ENCODE peak calls at places on chromosomes 5 and 9, in six cellular contexts. One of them, this sample, is unnamed.
A peak's percentile ranks its signal among the peaks of the same experiment; 100 is the strongest.

GRCh38 chr5:10423009-10423408 is 18.7 kb upstream of the ROPN1L start:
- DNase-seq in IMR-90: no peak
- DNase-seq in A549: no peak
- DNase-seq in body of pancreas: no peak
- DNase-seq in breast epithelium: no peak
- DNase-seq in gastrocnemius medialis: no peak
- DNase-seq in this sample: no peak

GRCh38 chr5:73764586-73764985 is 138.6 kb downstream of the ARHGEF28 start:
- DNase-seq in IMR-90: peak; percentile 82
- DNase-seq in A549: peak; percentile 71
- DNase-seq in body of pancreas: no peak
- DNase-seq in breast epithelium: no peak
- DNase-seq in gastrocnemius medialis: no peak
- DNase-seq in this sample: no peak

GRCh38 chr9:119026120-119026519 is 343.1 kb downstream of the BRINP1 start:
- DNase-seq in IMR-90: no peak
- DNase-seq in A549: no peak
- DNase-seq in body of pancreas: peak; percentile 13
- DNase-seq in breast epithelium: peak; percentile 86
- DNase-seq in gastrocnemius medialis: peak; percentile 37
- DNase-seq in this sample: no peak

GRCh38 chr9:106179181-106179580 is 484.8 kb downstream of the TMEM38B start:
- DNase-seq in IMR-90: no peak
- DNase-seq in A549: no peak
- DNase-seq in body of pancreas: no peak
- DNase-seq in breast epithelium: no peak
- DNase-seq in gastrocnemius medialis: no peak
- DNase-seq in this sample: no peak

GRCh38 chr5:172636279-172637050 is 4.6 kb upstream of the NEURL1B start:
- DNase-seq in IMR-90: no peak
- DNase-seq in A549: no peak
- DNase-seq in body of pancreas: no peak
- DNase-seq in breast epithelium: no peak
- DNase-seq in gastrocnemius medialis: no peak
- DNase-seq in this sample: no peak

GRCh38 chr9:89486681-89487080 is 11.2 kb downstream of the SEMA4D start:
- DNase-seq in IMR-90: no peak
- DNase-seq in A549: no peak
- DNase-seq in body of pancreas: no peak
- DNase-seq in breast epithelium: no peak
- DNase-seq in gastrocnemius medialis: no peak
- DNase-seq in this sample: no peak

GRCh38 chr5:17154211-17154996 is 63.0 kb upstream of the BASP1 start:
- DNase-seq in IMR-90: peak; percentile 88
- DNase-seq in A549: peak; percentile 41
- DNase-seq in body of pancreas: no peak
- DNase-seq in breast epithelium: no peak
- DNase-seq in gastrocnemius medialis: no peak
- DNase-seq in this sample: no peak

GRCh38 chr9:116238225-116238624 is 84.6 kb downstream of the PAPPA start:
- DNase-seq in IMR-90: peak; percentile 93
- DNase-seq in A549: peak; percentile 62
- DNase-seq in body of pancreas: no peak
- DNase-seq in breast epithelium: no peak
- DNase-seq in gastrocnemius medialis: no peak
- DNase-seq in this sample: no peak

GRCh38 chr5:53161876-53162275 is 52.3 kb upstream of the MOCS2 start:
- DNase-seq in IMR-90: peak; percentile 50
- DNase-seq in A549: no peak
- DNase-seq in body of pancreas: no peak
- DNase-seq in breast epithelium: no peak
- DNase-seq in gastrocnemius medialis: no peak
- DNase-seq in this sample: no peak

GRCh38 chr9:101119206-101119819 is 90.8 kb downstream of the PLPPR1 start:
- DNase-seq in IMR-90: no peak
- DNase-seq in A549: peak; percentile 33
- DNase-seq in body of pancreas: peak; percentile 68
- DNase-seq in breast epithelium: no peak
- DNase-seq in gastrocnemius medialis: no peak
- DNase-seq in this sample: no peak

GRCh38 chr5:142192799-142193428 is 84.3 kb downstream of the NDFIP1 start:
- DNase-seq in IMR-90: no peak
- DNase-seq in A549: no peak
- DNase-seq in body of pancreas: no peak
- DNase-seq in breast epithelium: no peak
- DNase-seq in gastrocnemius medialis: no peak
- DNase-seq in this sample: no peak

GRCh38 chr5:157721159-157721558 is 10.1 kb upstream of the THG1L start:
- DNase-seq in IMR-90: no peak
- DNase-seq in A549: no peak
- DNase-seq in body of pancreas: no peak
- DNase-seq in breast epithelium: no peak
- DNase-seq in gastrocnemius medialis: no peak
- DNase-seq in this sample: no peak

GRCh38 chr5:141330299-141331080 is at the start of gene PCDHGA1:
- DNase-seq in IMR-90: peak; percentile 75
- DNase-seq in A549: peak; percentile 57
- DNase-seq in body of pancreas: peak; percentile 31
- DNase-seq in breast epithelium: no peak
- DNase-seq in gastrocnemius medialis: no peak
- DNase-seq in this sample: no peak

GRCh38 chr5:60810438-60811085 is 33.5 kb downstream of the ELOVL7 start:
- DNase-seq in IMR-90: no peak
- DNase-seq in A549: peak; percentile 57
- DNase-seq in body of pancreas: no peak
- DNase-seq in breast epithelium: no peak
- DNase-seq in gastrocnemius medialis: no peak
- DNase-seq in this sample: no peak

GRCh38 chr9:134323741-134324358 is 2.4 kb upstream of the RXRA start:
- DNase-seq in IMR-90: no peak
- DNase-seq in A549: no peak
- DNase-seq in body of pancreas: peak; percentile 65
- DNase-seq in breast epithelium: peak; percentile 86
- DNase-seq in gastrocnemius medialis: no peak
- DNase-seq in this sample: no peak

GRCh38 chr9:72471096-72471495 is 50.3 kb upstream of the TMC1 start:
- DNase-seq in IMR-90: no peak
- DNase-seq in A549: no peak
- DNase-seq in body of pancreas: no peak
- DNase-seq in breast epithelium: no peak
- DNase-seq in gastrocnemius medialis: no peak
- DNase-seq in this sample: no peak

GRCh38 chr5:50958852-50959457 is 292.5 kb downstream of the PARP8 start:
- DNase-seq in IMR-90: peak; percentile 30
- DNase-seq in A549: peak; percentile 19
- DNase-seq in body of pancreas: peak; percentile 42
- DNase-seq in breast epithelium: no peak
- DNase-seq in gastrocnemius medialis: no peak
- DNase-seq in this sample: no peak

GRCh38 chr5:39775458-39776365 is 350.9 kb upstream of the DAB2 start:
- DNase-seq in IMR-90: peak; percentile 92
- DNase-seq in A549: peak; percentile 6
- DNase-seq in body of pancreas: no peak
- DNase-seq in breast epithelium: no peak
- DNase-seq in gastrocnemius medialis: no peak
- DNase-seq in this sample: no peak

GRCh38 chr9:133119461-133120342 is 1.3 kb downstream of the RALGDS start:
- DNase-seq in IMR-90: peak; percentile 4
- DNase-seq in A549: no peak
- DNase-seq in body of pancreas: no peak
- DNase-seq in breast epithelium: peak; percentile 63
- DNase-seq in gastrocnemius medialis: peak; percentile 58
- DNase-seq in this sample: no peak
- H3K27ac ChIP-seq in IMR-90: no peak overlapping the region
- H3K27ac ChIP-seq in A549: peak overlapping the region; percentile 80
- H3K27ac ChIP-seq in body of pancreas: peak overlapping the region; percentile 6
- H3K27ac ChIP-seq in breast epithelium: peak overlapping the region; percentile 98
- H3K27ac ChIP-seq in gastrocnemius medialis: peak overlapping the region; percentile 91
- H3K27ac ChIP-seq in this sample: peak overlapping the region; percentile 94

DNA sequence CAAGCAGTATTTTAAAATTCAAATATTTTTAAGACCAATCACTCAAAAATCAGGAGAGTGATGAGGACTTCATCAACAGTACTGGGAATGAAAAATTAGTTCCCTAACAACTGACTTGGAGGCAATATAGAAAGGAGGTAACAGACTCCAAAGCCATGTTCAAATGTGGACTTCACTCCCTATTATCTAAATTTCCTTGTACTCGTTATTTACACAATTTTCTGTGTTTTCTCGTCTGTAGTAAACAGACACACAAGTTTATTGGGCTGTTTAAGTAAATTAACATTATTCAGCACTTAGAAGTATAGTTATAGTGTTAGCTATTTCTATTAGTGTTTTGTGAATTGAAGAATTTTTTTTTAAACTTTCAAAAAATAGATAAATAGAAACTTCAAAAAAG is 159.5 kb upstream of the FTMT start:
- DNase-seq in IMR-90: no peak
- DNase-seq in A549: no peak
- DNase-seq in body of pancreas: no peak
- DNase-seq in breast epithelium: no peak
- DNase-seq in gastrocnemius medialis: no peak
- DNase-seq in this sample: no peak
- H3K4me3 ChIP-seq in IMR-90: no peak overlapping the region
- H3K4me3 ChIP-seq in A549: no peak overlapping the region
- H3K4me3 ChIP-seq in body of pancreas: no peak overlapping the region
- H3K4me3 ChIP-seq in breast epithelium: no peak overlapping the region
- H3K4me3 ChIP-seq in gastrocnemius medialis: no peak overlapping the region
- H3K4me3 ChIP-seq in this sample: no peak overlapping the region

DNA sequence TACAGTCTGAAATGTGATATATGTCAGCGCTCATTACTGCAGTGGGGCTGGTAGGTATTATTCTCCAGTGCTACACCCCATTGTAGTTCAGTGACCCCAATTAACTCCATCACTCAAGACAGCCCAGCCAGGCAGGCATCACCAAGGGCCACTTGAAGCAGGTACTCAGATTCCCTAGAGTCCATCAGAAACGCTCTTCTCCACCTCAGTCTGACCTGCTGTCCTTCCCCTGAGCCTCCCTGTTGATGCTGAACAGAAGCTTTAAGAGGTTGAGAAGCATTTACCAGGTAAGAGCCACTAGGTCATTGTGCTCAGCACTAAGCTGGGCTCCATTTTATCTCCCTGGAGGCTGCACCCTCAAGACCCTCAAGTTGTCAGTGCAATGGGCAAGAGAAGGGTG is 71.8 kb downstream of the GALNT10 start:
- DNase-seq in IMR-90: no peak
- DNase-seq in A549: no peak
- DNase-seq in body of pancreas: no peak
- DNase-seq in breast epithelium: no peak
- DNase-seq in gastrocnemius medialis: no peak
- DNase-seq in this sample: no peak
- TF ChIP-seq POLR2A in IMR-90: no peak
- TF ChIP-seq POLR2A in A549: no peak
- TF ChIP-seq POLR2A in body of pancreas: no peak
- TF ChIP-seq POLR2A in breast epithelium: no peak
- TF ChIP-seq POLR2A in gastrocnemius medialis: no peak
- TF ChIP-seq POLR2A in this sample: no peak

GRCh38 chr5:112757468-112758208 is 20.0 kb downstream of the APC start:
- DNase-seq in IMR-90: peak; percentile 68
- DNase-seq in A549: peak; percentile 34
- DNase-seq in body of pancreas: no peak
- DNase-seq in breast epithelium: no peak
- DNase-seq in gastrocnemius medialis: no peak
- DNase-seq in this sample: no peak
- H3K27ac ChIP-seq in IMR-90: no peak overlapping the region
- H3K27ac ChIP-seq in A549: no peak overlapping the region
- H3K27ac ChIP-seq in body of pancreas: no peak overlapping the region
- H3K27ac ChIP-seq in breast epithelium: no peak overlapping the region
- H3K27ac ChIP-seq in gastrocnemius medialis: peak overlapping the region; percentile 39
- H3K27ac ChIP-seq in this sample: no peak overlapping the region

This sample was measured in esophagus squamous epithelium.